ENCODE peak calls at places on chromosomes 2 and 18, in ten cellular contexts. One of them, this sample, is unnamed.

GRCh38 chr18:48909721-48910120 is 41.0 kb downstream of the SMAD7 start:
- DNase-seq in esophagus muscularis mucosa: no peak
- DNase-seq in brain microvascular endothelial cell: no peak
- DNase-seq in fibroblast of lung: no peak
- DNase-seq in vagina: no peak
- DNase-seq in SK-N-MC: no peak
- DNase-seq in skeletal muscle cell: no peak
- DNase-seq in DND-41: peak
- DNase-seq in uterus: no peak
- DNase-seq in IMR-90: no peak
- DNase-seq in this sample: no peak

GRCh38 chr18:74589021-74589420 is 8.6 kb upstream of the ZNF407 start:
- DNase-seq in esophagus muscularis mucosa: peak
- DNase-seq in brain microvascular endothelial cell: no peak
- DNase-seq in fibroblast of lung: no peak
- DNase-seq in vagina: no peak
- DNase-seq in SK-N-MC: no peak
- DNase-seq in skeletal muscle cell: no peak
- DNase-seq in DND-41: no peak
- DNase-seq in uterus: no peak
- DNase-seq in IMR-90: no peak
- DNase-seq in this sample: no peak

GRCh38 chr2:144759746-144760145 is 239.8 kb upstream of the ZEB2 start:
- DNase-seq in esophagus muscularis mucosa: no peak
- DNase-seq in brain microvascular endothelial cell: no peak
- DNase-seq in fibroblast of lung: peak
- DNase-seq in vagina: no peak
- DNase-seq in SK-N-MC: no peak
- DNase-seq in skeletal muscle cell: no peak
- DNase-seq in DND-41: no peak
- DNase-seq in uterus: no peak
- DNase-seq in IMR-90: no peak
- DNase-seq in this sample: no peak

GRCh38 chr2:51697095-51697494 is 665.2 kb upstream of the NRXN1 start:
- DNase-seq in esophagus muscularis mucosa: no peak
- DNase-seq in brain microvascular endothelial cell: peak
- DNase-seq in fibroblast of lung: no peak
- DNase-seq in vagina: no peak
- DNase-seq in SK-N-MC: no peak
- DNase-seq in skeletal muscle cell: no peak
- DNase-seq in DND-41: no peak
- DNase-seq in uterus: no peak
- DNase-seq in IMR-90: no peak
- DNase-seq in this sample: peak

GRCh38 chr2:39568116-39568515 is 97.6 kb upstream of the TMEM178A start:
- DNase-seq in esophagus muscularis mucosa: no peak
- DNase-seq in brain microvascular endothelial cell: no peak
- DNase-seq in fibroblast of lung: no peak
- DNase-seq in vagina: no peak
- DNase-seq in SK-N-MC: no peak
- DNase-seq in skeletal muscle cell: no peak
- DNase-seq in DND-41: no peak
- DNase-seq in uterus: no peak
- DNase-seq in IMR-90: no peak
- DNase-seq in this sample: no peak

GRCh38 chr2:138779451-138780440 is at the start of gene NXPH2:
- DNase-seq in esophagus muscularis mucosa: no peak
- DNase-seq in brain microvascular endothelial cell: no peak
- DNase-seq in fibroblast of lung: peak
- DNase-seq in vagina: no peak
- DNase-seq in SK-N-MC: no peak
- DNase-seq in skeletal muscle cell: no peak
- DNase-seq in DND-41: no peak
- DNase-seq in uterus: no peak
- DNase-seq in IMR-90: no peak
- DNase-seq in this sample: no peak

GRCh38 chr2:121155502-121156056 is 129.4 kb downstream of the TFCP2L1 start:
- DNase-seq in esophagus muscularis mucosa: no peak
- DNase-seq in brain microvascular endothelial cell: no peak
- DNase-seq in fibroblast of lung: no peak
- DNase-seq in vagina: no peak
- DNase-seq in SK-N-MC: no peak
- DNase-seq in skeletal muscle cell: no peak
- DNase-seq in DND-41: no peak
- DNase-seq in uterus: no peak
- DNase-seq in IMR-90: no peak
- DNase-seq in this sample: no peak

GRCh38 chr2:209977386-209978239 is 24.8 kb upstream of the RPE start:
- DNase-seq in esophagus muscularis mucosa: no peak
- DNase-seq in brain microvascular endothelial cell: no peak
- DNase-seq in fibroblast of lung: peak
- DNase-seq in vagina: no peak
- DNase-seq in SK-N-MC: no peak
- DNase-seq in skeletal muscle cell: no peak
- DNase-seq in DND-41: no peak
- DNase-seq in uterus: no peak
- DNase-seq in IMR-90: peak
- DNase-seq in this sample: no peak

GRCh38 chr2:45049937-45050336 is 40.7 kb upstream of the SIX2 start:
- DNase-seq in esophagus muscularis mucosa: no peak
- DNase-seq in brain microvascular endothelial cell: no peak
- DNase-seq in fibroblast of lung: no peak
- DNase-seq in vagina: no peak
- DNase-seq in SK-N-MC: no peak
- DNase-seq in skeletal muscle cell: no peak
- DNase-seq in DND-41: no peak
- DNase-seq in uterus: no peak
- DNase-seq in IMR-90: no peak
- DNase-seq in this sample: no peak

GRCh38 chr2:178845565-178846457 is 38.6 kb upstream of the TTN start:
- DNase-seq in esophagus muscularis mucosa: no peak
- DNase-seq in brain microvascular endothelial cell: peak
- DNase-seq in fibroblast of lung: peak
- DNase-seq in vagina: no peak
- DNase-seq in SK-N-MC: no peak
- DNase-seq in skeletal muscle cell: peak
- DNase-seq in DND-41: no peak
- DNase-seq in uterus: no peak
- DNase-seq in IMR-90: peak
- DNase-seq in this sample: no peak

GRCh38 chr2:176854878-176855277 is 357.7 kb upstream of the HNRNPA3 start:
- DNase-seq in esophagus muscularis mucosa: no peak
- DNase-seq in brain microvascular endothelial cell: no peak
- DNase-seq in fibroblast of lung: no peak
- DNase-seq in vagina: no peak
- DNase-seq in SK-N-MC: no peak
- DNase-seq in skeletal muscle cell: no peak
- DNase-seq in DND-41: no peak
- DNase-seq in uterus: no peak
- DNase-seq in IMR-90: no peak
- DNase-seq in this sample: no peak

GRCh38 chr2:219769044-219770030 is 141.9 kb downstream of the SLC4A3 start:
- DNase-seq in esophagus muscularis mucosa: no peak
- DNase-seq in brain microvascular endothelial cell: peak
- DNase-seq in fibroblast of lung: peak
- DNase-seq in vagina: no peak
- DNase-seq in SK-N-MC: no peak
- DNase-seq in skeletal muscle cell: no peak
- DNase-seq in DND-41: no peak
- DNase-seq in uterus: peak
- DNase-seq in IMR-90: peak
- DNase-seq in this sample: no peak

GRCh38 chr2:238670341-238670681 is 177.6 kb upstream of the TWIST2 start:
- DNase-seq in esophagus muscularis mucosa: no peak
- DNase-seq in brain microvascular endothelial cell: no peak
- DNase-seq in fibroblast of lung: no peak
- DNase-seq in vagina: no peak
- DNase-seq in SK-N-MC: no peak
- DNase-seq in skeletal muscle cell: no peak
- DNase-seq in DND-41: no peak
- DNase-seq in uterus: no peak
- DNase-seq in IMR-90: no peak
- DNase-seq in this sample: no peak

GRCh38 chr18:68445668-68446426 is 269.1 kb downstream of the TMX3 start:
- DNase-seq in esophagus muscularis mucosa: no peak
- DNase-seq in brain microvascular endothelial cell: no peak
- DNase-seq in fibroblast of lung: no peak
- DNase-seq in vagina: no peak
- DNase-seq in SK-N-MC: no peak
- DNase-seq in skeletal muscle cell: no peak
- DNase-seq in DND-41: no peak
- DNase-seq in uterus: no peak
- DNase-seq in IMR-90: no peak
- DNase-seq in this sample: no peak

GRCh38 chr2:100266126-100266525 is 56.2 kb downstream of the LONRF2 start:
- DNase-seq in esophagus muscularis mucosa: no peak
- DNase-seq in brain microvascular endothelial cell: no peak
- DNase-seq in fibroblast of lung: no peak
- DNase-seq in vagina: no peak
- DNase-seq in SK-N-MC: no peak
- DNase-seq in skeletal muscle cell: no peak
- DNase-seq in DND-41: no peak
- DNase-seq in uterus: no peak
- DNase-seq in IMR-90: no peak
- DNase-seq in this sample: no peak

GRCh38 chr2:24489465-24489864 is 1.6 kb upstream of the NCOA1 start:
- DNase-seq in esophagus muscularis mucosa: no peak
- DNase-seq in brain microvascular endothelial cell: no peak
- DNase-seq in fibroblast of lung: no peak
- DNase-seq in vagina: no peak
- DNase-seq in SK-N-MC: no peak
- DNase-seq in skeletal muscle cell: no peak
- DNase-seq in DND-41: no peak
- DNase-seq in uterus: no peak
- DNase-seq in IMR-90: no peak
- DNase-seq in this sample: no peak
- H3K4me3 ChIP-seq in esophagus muscularis mucosa: no peak
- H3K4me3 ChIP-seq in brain microvascular endothelial cell: no peak
- H3K4me3 ChIP-seq in fibroblast of lung: no peak
- H3K4me3 ChIP-seq in vagina: no peak
- H3K4me3 ChIP-seq in SK-N-MC: peak
- H3K4me3 ChIP-seq in skeletal muscle cell: no peak
- H3K4me3 ChIP-seq in DND-41: no peak
- H3K4me3 ChIP-seq in uterus: no peak
- H3K4me3 ChIP-seq in IMR-90: no peak
- H3K4me3 ChIP-seq in this sample: no peak

GRCh38 chr2:200523158-200523557 is 2.8 kb upstream of the SGO2 start:
- DNase-seq in esophagus muscularis mucosa: no peak
- DNase-seq in brain microvascular endothelial cell: no peak
- DNase-seq in fibroblast of lung: no peak
- DNase-seq in vagina: no peak
- DNase-seq in SK-N-MC: no peak
- DNase-seq in skeletal muscle cell: no peak
- DNase-seq in DND-41: no peak
- DNase-seq in uterus: no peak
- DNase-seq in IMR-90: no peak
- DNase-seq in this sample: no peak

GRCh38 chr2:200525551-200525881 is 491 bp upstream of the SGO2 start:
- DNase-seq in esophagus muscularis mucosa: no peak
- DNase-seq in brain microvascular endothelial cell: no peak
- DNase-seq in fibroblast of lung: no peak
- DNase-seq in vagina: no peak
- DNase-seq in SK-N-MC: no peak
- DNase-seq in skeletal muscle cell: no peak
- DNase-seq in DND-41: no peak
- DNase-seq in uterus: no peak
- DNase-seq in IMR-90: no peak
- DNase-seq in this sample: no peak

GRCh38 chr2:200525882-200526651 is at the start of gene SGO2:
- DNase-seq in esophagus muscularis mucosa: peak
- DNase-seq in brain microvascular endothelial cell: peak
- DNase-seq in fibroblast of lung: peak
- DNase-seq in vagina: no peak
- DNase-seq in SK-N-MC: peak
- DNase-seq in skeletal muscle cell: peak
- DNase-seq in DND-41: peak
- DNase-seq in uterus: peak
- DNase-seq in IMR-90: peak
- DNase-seq in this sample: peak

GRCh38 chr2:200523604-200524003 is 2.4 kb upstream of the SGO2 start:
- DNase-seq in esophagus muscularis mucosa: no peak
- DNase-seq in brain microvascular endothelial cell: no peak
- DNase-seq in fibroblast of lung: no peak
- DNase-seq in vagina: no peak
- DNase-seq in SK-N-MC: no peak
- DNase-seq in skeletal muscle cell: no peak
- DNase-seq in DND-41: no peak
- DNase-seq in uterus: no peak
- DNase-seq in IMR-90: no peak
- DNase-seq in this sample: no peak

DNA sequence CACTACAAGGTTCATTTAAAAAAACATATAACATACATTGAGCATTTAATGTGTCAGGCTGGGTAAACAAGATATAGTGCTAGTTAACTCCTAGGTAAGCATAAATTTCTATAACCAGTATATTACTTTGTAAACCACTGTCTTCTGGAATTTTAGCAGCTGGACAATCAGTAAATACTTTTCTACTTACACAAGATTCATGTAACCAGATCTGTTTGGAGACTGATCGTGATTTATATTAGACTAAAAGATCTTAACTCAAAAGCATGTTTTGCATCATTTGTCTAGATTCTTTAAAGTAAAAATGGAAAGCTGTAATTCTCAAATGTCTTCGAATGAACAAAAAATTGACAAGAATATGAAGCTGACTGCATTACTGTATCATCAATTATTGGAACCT is 941 bp upstream of the SGO2 start:
- DNase-seq in esophagus muscularis mucosa: no peak
- DNase-seq in brain microvascular endothelial cell: no peak
- DNase-seq in fibroblast of lung: peak
- DNase-seq in vagina: no peak
- DNase-seq in SK-N-MC: no peak
- DNase-seq in skeletal muscle cell: no peak
- DNase-seq in DND-41: no peak
- DNase-seq in uterus: no peak
- DNase-seq in IMR-90: peak
- DNase-seq in this sample: no peak
- H3K4me3 ChIP-seq in esophagus muscularis mucosa: peak
- H3K4me3 ChIP-seq in brain microvascular endothelial cell: no peak
- H3K4me3 ChIP-seq in fibroblast of lung: peak
- H3K4me3 ChIP-seq in vagina: peak
- H3K4me3 ChIP-seq in SK-N-MC: peak
- H3K4me3 ChIP-seq in skeletal muscle cell: no peak
- H3K4me3 ChIP-seq in DND-41: no peak
- H3K4me3 ChIP-seq in uterus: no peak
- H3K4me3 ChIP-seq in IMR-90: no peak
- H3K4me3 ChIP-seq in this sample: no peak

GRCh38 chr2:62198237-62198633 is 2.3 kb downstream of the B3GNT2 start:
- DNase-seq in esophagus muscularis mucosa: no peak
- DNase-seq in brain microvascular endothelial cell: no peak
- DNase-seq in fibroblast of lung: no peak
- DNase-seq in vagina: no peak
- DNase-seq in SK-N-MC: no peak
- DNase-seq in skeletal muscle cell: no peak
- DNase-seq in DND-41: no peak
- DNase-seq in uterus: no peak
- DNase-seq in IMR-90: no peak
- DNase-seq in this sample: no peak
- H3K4me3 ChIP-seq in esophagus muscularis mucosa: peak
- H3K4me3 ChIP-seq in brain microvascular endothelial cell: peak
- H3K4me3 ChIP-seq in fibroblast of lung: peak
- H3K4me3 ChIP-seq in vagina: peak
- H3K4me3 ChIP-seq in SK-N-MC: peak
- H3K4me3 ChIP-seq in skeletal muscle cell: no peak
- H3K4me3 ChIP-seq in DND-41: no peak
- H3K4me3 ChIP-seq in uterus: peak
- H3K4me3 ChIP-seq in IMR-90: no peak
- H3K4me3 ChIP-seq in this sample: peak

GRCh38 chr2:68775272-68775847 is 40.7 kb downstream of the ARHGAP25 start:
- DNase-seq in esophagus muscularis mucosa: no peak
- DNase-seq in brain microvascular endothelial cell: no peak
- DNase-seq in fibroblast of lung: no peak
- DNase-seq in vagina: no peak
- DNase-seq in SK-N-MC: no peak
- DNase-seq in skeletal muscle cell: no peak
- DNase-seq in DND-41: no peak
- DNase-seq in uterus: no peak
- DNase-seq in IMR-90: no peak
- DNase-seq in this sample: no peak
- H3K4me3 ChIP-seq in esophagus muscularis mucosa: peak
- H3K4me3 ChIP-seq in brain microvascular endothelial cell: no peak
- H3K4me3 ChIP-seq in fibroblast of lung: peak
- H3K4me3 ChIP-seq in vagina: peak
- H3K4me3 ChIP-seq in SK-N-MC: no peak
- H3K4me3 ChIP-seq in skeletal muscle cell: no peak
- H3K4me3 ChIP-seq in DND-41: no peak
- H3K4me3 ChIP-seq in uterus: peak
- H3K4me3 ChIP-seq in IMR-90: no peak
- H3K4me3 ChIP-seq in this sample: no peak